ENCODE peak calls at places on chromosomes 3 and 15, in five cellular contexts. U is esophagus squamous epithelium, C is suprapubic skin, Y is cardiac muscle cell, J is left ventricle myocardium inferior. I is an unnamed sample. For H3K4me1, the result is how much of the 10 kb centered on the place peaks cover.

GRCh38 chr3:194481103-194481502 is 5.7 kb downstream of the ATP13A3 start:
- DNase-seq in U (no peak), Y (peak), J (no peak), C (no peak), I (no peak)

GRCh38 chr3:162569314-162569713 is 1072.7 kb downstream of the OTOL1 start:
- DNase-seq in Y (no peak), U (no peak), C (no peak), J (no peak), I (no peak)

GRCh38 chr15:71790081-71790480 is 20.3 kb upstream of the NR2E3 start:
- DNase-seq in Y (no peak), C (no peak), U (no peak), J (no peak), I (peak)

GRCh38 chr3:108271626-108272025 is 24.7 kb upstream of the HHLA2 start:
- DNase-seq in J (no peak), U (no peak), C (no peak), Y (no peak), I (no peak)

GRCh38 chr15:89627256-89627970 is 27.9 kb downstream of the KIF7 start:
- DNase-seq in Y (no peak), J (no peak), C (no peak), U (no peak), I (peak)

GRCh38 chr15:90561344-90562244 is 31.9 kb downstream of the CRTC3 start:
- DNase-seq in U (no peak), J (no peak), C (no peak), Y (peak), I (no peak)

GRCh38 chr3:175329373-175329772 is 470.2 kb downstream of the NAALADL2 start:
- DNase-seq in Y (no peak), U (no peak), C (no peak), J (no peak), I (no peak)

GRCh38 chr3:52704611-52705437 is 767 bp downstream of the GLT8D1 start:
- DNase-seq in J (no peak), Y (peak), U (no peak), C (no peak), I (peak)

GRCh38 chr3:82942041-82942440 is 1180.6 kb upstream of the GBE1 start:
- DNase-seq in U (no peak), Y (no peak), J (no peak), C (no peak), I (no peak)

GRCh38 chr3:13102386-13103345 is 29.4 kb upstream of the IQSEC1 start:
- DNase-seq in C (no peak), J (no peak), Y (no peak), U (no peak), I (peak)

GRCh38 chr3:186915808-186916796 is 14.2 kb upstream of the ST6GAL1 start:
- DNase-seq in J (no peak), U (no peak), C (no peak), Y (no peak), I (no peak)

GRCh38 chr3:157354254-157354653 is 82.4 kb upstream of the PTX3 start:
- DNase-seq in J (no peak), Y (no peak), C (no peak), U (no peak), I (no peak)

GRCh38 chr3:157355276-157355675 is 81.4 kb upstream of the PTX3 start:
- DNase-seq in C (no peak), U (no peak), J (no peak), Y (no peak), I (peak)

GRCh38 chr3:157354722-157355121 is 81.9 kb upstream of the PTX3 start:
- DNase-seq in J (no peak), Y (peak), C (no peak), U (no peak), I (peak)

GRCh38 chr3:157353657-157354056 is 83.0 kb upstream of the PTX3 start:
- DNase-seq in C (no peak), Y (no peak), U (no peak), J (no peak), I (peak)

GRCh38 chr3:157351981-157352380 is 84.7 kb upstream of the PTX3 start:
- DNase-seq in U (no peak), J (no peak), C (no peak), Y (no peak), I (no peak)
- TF ChIP-seq CTCF in U (no peak), J (peak), C (no peak), Y (peak), I (peak)

GRCh38 chr15:77028451-77029165 is 33.7 kb downstream of the PSTPIP1 start:
- DNase-seq in Y (no peak), U (no peak), C (peak), J (no peak), I (peak)
- H3K27ac ChIP-seq in Y (no peak), U (no peak), C (no peak), J (no peak), I (no peak)

GRCh38 chr15:60396100-60396499 is 1.7 kb downstream of the ANXA2 start:
- DNase-seq in Y (no peak), U (no peak), C (no peak), J (no peak), I (no peak)
- H3K4me1 ChIP-seq in Y (under half), U (under half), C (half or more), J (half or more), I (half or more)

GRCh38 chr3:173993299-173993698 is 595.8 kb downstream of the NLGN1 start:
- DNase-seq in U (no peak), C (no peak), Y (peak), J (no peak), I (peak)
- TF ChIP-seq CTCF in U (no peak), C (no peak), Y (peak), J (no peak), I (peak)

DNA sequence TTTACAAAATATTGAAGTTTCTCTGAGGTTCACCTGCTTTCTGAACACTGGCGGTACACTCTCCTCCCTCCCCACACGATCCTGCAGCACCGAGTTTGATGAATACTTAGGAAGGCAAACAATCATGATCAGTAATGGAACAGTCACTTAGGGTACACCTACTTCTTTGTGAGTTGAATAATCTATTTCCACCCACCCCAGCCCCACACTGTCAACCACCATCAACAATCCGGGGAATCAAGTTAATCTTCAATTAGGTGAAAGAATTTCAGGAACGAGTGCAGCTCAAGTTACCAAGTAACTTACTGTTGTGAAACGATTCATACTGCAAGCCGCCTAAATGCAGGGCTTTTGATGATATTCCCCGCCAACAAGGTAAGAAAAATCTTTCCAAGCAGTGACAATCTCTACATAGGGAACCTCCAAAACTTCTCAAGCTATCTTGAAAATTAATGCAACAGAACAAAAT is 159.2 kb upstream of the NR2F2 start:
- DNase-seq in U (no peak), C (no peak), J (no peak), Y (no peak), I (no peak)
- H3K27ac ChIP-seq in U (no peak), C (no peak), J (no peak), Y (no peak), I (no peak)

GRCh38 chr3:123386477-123387040 is 62.3 kb downstream of the ADCY5 start:
- DNase-seq in Y (peak), U (no peak), J (no peak), C (no peak), I (no peak)
- H3K4me1 ChIP-seq in Y (half or more), U (under half), J (half or more), C (under half), I (under half)

DNA sequence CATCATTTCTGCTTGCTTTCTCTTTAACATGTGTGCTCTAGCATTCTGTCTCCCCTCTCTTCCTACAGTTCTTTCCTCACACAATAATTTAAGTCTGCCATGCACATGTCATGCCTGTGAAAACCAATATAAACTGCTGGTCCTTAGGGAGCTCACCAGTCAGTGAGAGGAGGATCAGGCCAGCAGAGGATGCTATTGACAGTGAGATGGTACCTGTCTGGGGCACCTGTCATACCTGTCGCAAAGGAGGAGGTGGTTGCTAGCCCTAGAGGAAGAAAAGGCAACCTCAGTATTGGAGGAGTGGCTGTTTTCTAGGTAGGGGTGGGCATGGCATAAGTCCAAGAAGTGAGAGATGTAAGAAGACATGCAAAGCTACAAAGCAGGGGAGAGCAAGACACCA is 194.6 kb downstream of the GABRG3 start:
- DNase-seq in C (no peak), J (no peak), Y (no peak), U (no peak), I (no peak)
- TF ChIP-seq CTCF in C (no peak), J (no peak), Y (no peak), U (no peak), I (no peak)

DNA sequence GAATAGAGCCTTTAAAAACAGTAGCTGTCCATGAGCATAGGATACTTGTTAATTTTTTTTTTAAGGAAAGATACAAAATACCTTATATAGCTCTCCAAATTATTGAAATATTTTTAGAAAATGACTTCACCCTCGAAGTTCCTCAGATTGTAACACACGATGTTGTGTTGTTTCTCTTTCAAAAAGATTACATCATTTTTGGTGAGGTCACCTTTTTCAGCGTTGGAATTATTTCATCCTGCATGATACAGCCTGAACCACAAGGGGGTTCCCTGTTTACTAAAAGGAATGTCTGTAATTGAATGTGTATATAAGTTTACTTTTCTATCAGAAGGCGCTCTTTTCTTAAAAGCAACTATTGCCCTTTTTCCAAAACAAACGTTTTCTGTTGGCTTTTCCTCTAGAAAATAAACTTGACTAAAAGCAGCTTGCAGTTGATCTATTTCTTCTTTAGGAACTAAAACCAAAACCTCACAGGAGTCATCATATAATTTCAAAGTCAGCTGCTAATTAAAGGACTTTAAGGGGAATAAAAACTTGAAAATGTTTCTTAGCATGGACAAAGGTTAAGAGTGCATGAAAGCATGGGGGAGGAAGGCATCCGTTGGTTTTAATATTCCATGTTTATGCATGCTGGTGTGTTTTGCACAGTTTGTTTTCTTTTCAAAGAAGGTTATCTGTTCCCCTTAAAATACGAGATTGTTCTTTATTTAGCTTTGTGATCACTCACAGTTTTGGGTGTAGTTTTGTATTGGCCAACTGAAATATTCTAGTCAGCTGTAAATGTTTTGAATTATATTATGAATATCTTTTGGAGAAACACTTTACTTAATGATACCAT is 29.4 kb downstream of the LYSMD4 start:
- DNase-seq in U (no peak), C (no peak), Y (peak), J (no peak), I (no peak)
- H3K27ac ChIP-seq in U (peak), C (peak), Y (peak), J (peak), I (peak)

I was measured in osteoblast.